ENCODE peak calls at places on chromosomes 12 and 14, in six cellular contexts. S is HCT116, D is upper lobe of left lung, M is K562, N is GM12878, C is HepG2. Y is an unnamed sample.
A peak's percentile ranks its signal among the peaks of the same experiment; 100 is the strongest.

GRCh38 chr12:99984271-99985128 is at the start of gene ANKS1B:
- ATAC-seq in C (peak; percentile 84), M (peak; percentile 89), S (peak; percentile 87), D (peak; percentile 91), N (peak; percentile 70), Y (peak; percentile 89)

GRCh38 chr12:116613256-116613655 is 54.1 kb downstream of the MAP1LC3B2 start:
- ATAC-seq in D (no peak), S (no peak), C (peak; percentile 41), N (no peak), M (no peak), Y (no peak)

GRCh38 chr12:125194999-125195398 is 129.8 kb downstream of the AACS start:
- ATAC-seq in M (no peak), S (no peak), N (no peak), C (no peak), D (no peak), Y (no peak)

GRCh38 chr12:97324471-97324870 is 138.1 kb upstream of the RMST start:
- ATAC-seq in N (no peak), M (no peak), C (no peak), D (no peak), S (no peak), Y (no peak)

GRCh38 chr14:67815573-67816235 is 686 bp downstream of the ZFYVE26 start:
- ATAC-seq in S (no peak), C (no peak), N (no peak), M (no peak), D (peak; percentile 10), Y (no peak)

GRCh38 chr12:120855823-120856589 is 48.2 kb downstream of the SPPL3 start:
- ATAC-seq in S (no peak), D (no peak), M (peak; percentile 51), C (no peak), N (no peak), Y (no peak)

GRCh38 chr12:12636641-12637040 is 25.0 kb downstream of the CREBL2 start:
- ATAC-seq in N (peak; percentile 98), S (no peak), M (no peak), C (no peak), D (no peak), Y (no peak)

GRCh38 chr14:23121401-23121800 is 2.3 kb upstream of the CEBPE start:
- ATAC-seq in S (no peak), N (peak; percentile 38), D (peak; percentile 27), M (no peak), C (no peak), Y (no peak)

GRCh38 chr12:104750061-104750460 is 208.0 kb downstream of the SLC41A2 start:
- ATAC-seq in D (peak; percentile 87), C (no peak), M (peak; percentile 67), N (peak; percentile 58), S (peak; percentile 44), Y (no peak)

GRCh38 chr14:68471029-68471963 is 321.6 kb downstream of the ZFP36L1 start:
- ATAC-seq in C (no peak), S (no peak), D (no peak), N (peak; percentile 81), M (no peak), Y (no peak)

GRCh38 chr14:106883218-106883692 is 1356.9 kb downstream of the TMEM121 start:
- ATAC-seq in M (no peak), S (no peak), D (no peak), C (no peak), N (peak; percentile 27), Y (no peak)

GRCh38 chr12:64895541-64895940 is 71.1 kb downstream of the TBC1D30 start:
- ATAC-seq in C (no peak), M (no peak), D (no peak), S (no peak), N (no peak), Y (no peak)

GRCh38 chr12:32170437-32170998 is 63.9 kb downstream of the BICD1 start:
- ATAC-seq in C (no peak), S (no peak), N (no peak), D (no peak), M (no peak), Y (no peak)

GRCh38 chr12:58812229-58812628 is 108.1 kb downstream of the LRIG3 start:
- ATAC-seq in C (no peak), D (no peak), M (no peak), N (no peak), S (no peak), Y (no peak)

GRCh38 chr12:123034865-123035264 is 54.4 kb downstream of the ARL6IP4 start:
- ATAC-seq in M (no peak), N (no peak), D (peak; percentile 80), S (no peak), C (no peak), Y (no peak)

GRCh38 chr14:59213368-59214315 is 25.2 kb downstream of the DAAM1 start:
- ATAC-seq in N (no peak), S (no peak), D (no peak), M (no peak), C (peak; percentile 65), Y (no peak)

GRCh38 chr12:38385492-38385864 is 68.9 kb downstream of the ALG10B start:
- ATAC-seq in C (peak; percentile 72), S (no peak), N (no peak), M (no peak), D (peak; percentile 17), Y (no peak)

GRCh38 chr12:128914908-128915563 is 61.8 kb downstream of the GLT1D1 start:
- ATAC-seq in D (peak; percentile 32), C (no peak), N (peak; percentile 95), S (no peak), M (no peak), Y (no peak)

GRCh38 chr14:61271552-61271951 is 9.6 kb downstream of the TMEM30B start:
- ATAC-seq in D (no peak), S (no peak), N (no peak), C (no peak), M (no peak), Y (no peak)

GRCh38 chr12:121637231-121637914 is 11.0 kb downstream of the ORAI1 start:
- ATAC-seq in D (peak; percentile 52), S (no peak), C (no peak), N (peak; percentile 90), M (no peak), Y (no peak)

GRCh38 chr12:74490390-74491064 is 47.1 kb upstream of the ATXN7L3B start:
- ATAC-seq in M (no peak), D (no peak), S (no peak), C (no peak), N (peak; percentile 88), Y (no peak)

GRCh38 chr14:62117718-62118164 is 355.5 kb downstream of the SNAPC1 start:
- ATAC-seq in N (no peak), S (no peak), D (no peak), C (no peak), M (no peak), Y (no peak)

DNA sequence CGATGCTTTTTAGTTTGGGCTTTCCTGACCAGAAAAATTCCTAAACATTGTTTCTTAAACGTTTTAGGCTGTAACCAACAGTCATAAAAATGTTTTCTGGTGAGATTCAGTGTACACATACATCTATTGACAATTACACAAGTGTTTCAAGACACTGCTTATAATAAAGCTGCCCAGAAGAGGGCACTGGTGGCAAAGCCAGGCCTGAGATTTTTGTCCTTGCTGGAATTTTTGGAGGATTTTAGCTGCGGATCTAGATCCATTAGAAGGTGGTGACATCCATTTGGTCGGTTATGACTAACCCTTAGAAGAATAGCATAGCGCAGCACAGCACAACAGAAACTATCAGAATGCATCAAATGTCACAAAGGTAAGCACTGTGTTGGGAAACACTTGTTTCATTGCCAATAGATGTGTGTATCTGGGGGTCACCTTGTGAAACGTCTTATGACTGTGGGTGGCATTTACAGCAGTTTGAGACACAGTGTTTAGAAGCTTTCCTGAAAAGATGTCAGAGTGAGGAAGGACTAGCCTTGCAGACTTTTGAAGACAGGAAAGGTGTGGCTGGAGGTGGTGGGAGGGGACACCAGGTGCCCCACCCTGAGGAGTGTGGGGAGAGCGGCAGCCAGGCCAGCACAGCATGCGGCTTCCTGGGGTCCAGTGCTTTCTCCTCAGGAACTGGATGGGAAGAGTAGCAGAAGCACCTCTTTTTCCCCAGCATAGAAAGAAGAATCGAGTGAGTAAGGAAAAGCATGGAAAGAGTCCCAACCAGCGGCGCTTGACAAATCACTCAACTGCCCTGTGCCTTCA is 54.7 kb upstream of the FKBP4 start:
- ATAC-seq in C (peak; percentile 53), N (no peak), M (no peak), S (peak; percentile 68), D (no peak), Y (no peak)
- TF ChIP-seq CTCF in C (peak; percentile 58), N (no peak), M (peak; percentile 40), S (peak; percentile 72), D (no peak), Y (peak; percentile 17)

GRCh38 chr14:89912667-89913211 is 41.8 kb downstream of the EFCAB11 start:
- ATAC-seq in M (no peak), N (no peak), S (no peak), D (peak; percentile 94), C (no peak), Y (peak; percentile 85)
- TF ChIP-seq POLR2AphosphoS5 in M (no peak), N (no peak), S (no peak), D (no peak), C (no peak), Y (peak; percentile 69)

DNA sequence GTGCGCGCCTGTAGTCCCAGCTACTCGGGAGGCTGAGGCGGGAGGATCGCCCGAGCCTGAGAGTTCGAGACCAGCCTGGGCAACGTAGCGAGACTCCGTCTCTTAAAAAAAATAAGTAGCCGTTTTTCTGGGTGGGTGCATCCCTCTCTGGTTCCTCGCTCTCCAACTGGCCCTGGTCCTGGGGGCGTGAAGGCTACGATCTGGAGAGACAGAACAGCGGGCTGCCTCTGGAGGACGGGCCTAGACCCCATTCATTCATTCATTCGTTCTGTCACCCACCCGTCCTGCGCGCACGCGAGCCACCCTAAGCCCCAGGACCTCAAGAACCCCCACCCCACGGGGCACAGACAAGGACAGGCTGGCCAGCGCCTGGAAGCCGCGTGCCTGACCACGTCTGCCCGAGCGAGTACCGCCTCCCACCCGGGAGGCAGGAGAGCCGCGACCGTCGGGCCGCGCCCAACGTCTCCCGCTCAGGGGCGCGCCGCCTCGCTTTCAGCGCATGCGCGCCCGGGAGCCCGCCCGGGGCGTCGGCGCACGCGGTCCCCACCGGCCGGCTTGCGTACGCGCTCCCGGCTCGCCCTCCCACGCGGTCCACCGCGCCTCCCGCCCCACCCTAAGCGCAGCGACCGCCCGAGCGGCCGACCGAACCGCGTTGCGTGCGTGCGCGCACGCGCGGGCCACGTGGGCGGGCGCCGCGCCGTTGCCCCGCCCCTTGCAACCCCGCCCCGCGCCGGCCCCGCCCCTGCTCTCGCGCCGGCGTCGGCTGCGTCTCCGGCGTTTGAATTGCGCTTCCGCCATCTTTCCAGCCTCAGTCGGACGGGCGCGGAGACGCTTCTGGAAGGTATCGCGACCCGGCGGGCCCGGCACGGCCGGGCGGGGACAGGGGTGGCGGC is at the start of gene RAN:
- ATAC-seq in M (peak; percentile 79), C (peak; percentile 82), S (peak; percentile 85), D (peak; percentile 92), N (peak; percentile 76), Y (peak; percentile 97)
- TF ChIP-seq POLR2A in M (peak; percentile 87), C (peak; percentile 75), S (peak; percentile 64), D (peak; percentile 67), N (peak; percentile 91), Y (peak; percentile 23)

DNA sequence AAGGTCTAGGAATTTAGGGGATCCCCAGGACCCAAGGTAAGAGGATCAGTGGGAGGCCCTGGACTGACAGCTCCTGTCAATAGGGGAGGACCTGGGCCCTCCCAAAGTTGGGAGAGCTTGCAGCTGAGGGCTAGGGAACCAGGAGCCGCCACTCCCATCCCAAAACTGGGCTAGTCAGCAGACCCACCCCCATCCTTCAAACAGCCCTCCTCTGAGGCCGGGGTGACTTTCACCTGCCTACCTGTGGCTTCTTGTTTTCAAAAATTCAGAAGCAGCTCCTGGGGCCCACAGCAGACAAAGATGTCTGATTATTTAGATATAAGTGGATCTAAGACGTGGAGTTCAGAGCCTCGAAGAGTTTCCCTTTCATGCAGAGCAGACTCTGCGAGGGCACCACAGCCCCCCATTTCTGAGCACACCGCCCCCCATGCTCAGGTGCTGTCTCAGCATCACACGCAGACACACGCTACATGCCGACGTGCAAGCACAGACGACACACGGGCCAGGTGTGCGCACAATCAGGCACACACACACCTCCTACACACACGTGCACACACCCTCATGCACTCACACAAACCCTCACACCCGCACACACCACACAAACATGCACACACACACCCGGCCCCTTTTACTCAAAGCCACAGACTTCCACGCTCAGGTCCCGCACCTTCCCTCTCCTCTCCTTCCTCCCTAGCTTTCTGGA is 21.9 kb downstream of the DIO3 start:
- ATAC-seq in C (no peak), N (no peak), D (no peak), S (no peak), M (no peak), Y (no peak)
- TF ChIP-seq CTCF in C (no peak), N (no peak), D (no peak), S (no peak), M (no peak), Y (no peak)